ENCODE peak calls at places on chromosomes 1 and 21, in seven cellular contexts. Z is uterus, S is NB4, F is transverse colon, D is adrenal gland, O is Peyer's patch, J is body of pancreas. C is an unnamed sample.

GRCh38 chr1:57858740-57859139 is 434.9 kb upstream of the DAB1 start:
- DNase-seq in Z (no peak), S (no peak), F (no peak), D (no peak), O (no peak), J (no peak), C (no peak)

GRCh38 chr1:234896477-234897364 is 231.9 kb downstream of the TOMM20 start:
- DNase-seq in Z (no peak), S (no peak), F (no peak), D (no peak), O (no peak), J (no peak), C (no peak)

GRCh38 chr1:160205242-160205973 is at the start of gene PEA15:
- DNase-seq in Z (peak), S (peak), F (peak), D (peak), O (peak), J (peak), C (peak)

GRCh38 chr1:154276797-154277196 is 4.4 kb downstream of the HAX1 start:
- DNase-seq in Z (no peak), S (peak), F (no peak), D (no peak), O (no peak), J (no peak), C (peak)

GRCh38 chr1:168468042-168468809 is 75.6 kb downstream of the XCL2 start:
- DNase-seq in Z (no peak), S (no peak), F (no peak), D (no peak), O (no peak), J (no peak), C (no peak)

GRCh38 chr1:115559987-115560386 is 81.8 kb upstream of the VANGL1 start:
- DNase-seq in Z (no peak), S (no peak), F (no peak), D (no peak), O (no peak), J (no peak), C (no peak)

GRCh38 chr1:37055631-37056030 is 21.3 kb upstream of the GRIK3 start:
- DNase-seq in Z (no peak), S (no peak), F (no peak), D (no peak), O (no peak), J (no peak), C (no peak)

GRCh38 chr1:201436461-201436860 is 14.9 kb upstream of the TNNI1 start:
- DNase-seq in Z (no peak), S (no peak), F (no peak), D (no peak), O (no peak), J (no peak), C (no peak)

GRCh38 chr1:4171480-4172450 is 271.7 kb upstream of the C1orf174 start:
- DNase-seq in Z (no peak), S (no peak), F (no peak), D (peak), O (no peak), J (no peak), C (no peak)

GRCh38 chr1:32716312-32717126 is 13.9 kb upstream of the SYNC start:
- DNase-seq in Z (peak), S (peak), F (peak), D (peak), O (peak), J (peak), C (peak)

GRCh38 chr1:83787246-83787998 is 211.5 kb downstream of the TTLL7 start:
- DNase-seq in Z (no peak), S (no peak), F (no peak), D (no peak), O (no peak), J (no peak), C (no peak)

GRCh38 chr1:111669268-111669667 is 49.7 kb downstream of the RAP1A start:
- DNase-seq in Z (no peak), S (no peak), F (no peak), D (no peak), O (no peak), J (no peak), C (peak)

GRCh38 chr1:31799895-31800676 is 15.7 kb downstream of the SPOCD1 start:
- DNase-seq in Z (no peak), S (no peak), F (no peak), D (peak), O (peak), J (no peak), C (no peak)

GRCh38 chr1:183911285-183911684 is 106.4 kb downstream of the RGL1 start:
- DNase-seq in Z (no peak), S (peak), F (peak), D (no peak), O (no peak), J (no peak), C (no peak)

GRCh38 chr1:59716551-59717231 is 98.1 kb upstream of the HOOK1 start:
- DNase-seq in Z (no peak), S (no peak), F (no peak), D (no peak), O (no peak), J (no peak), C (no peak)

GRCh38 chr1:23546897-23547596 is 12.3 kb downstream of the ID3 start:
- DNase-seq in Z (no peak), S (no peak), F (no peak), D (no peak), O (no peak), J (no peak), C (no peak)

GRCh38 chr1:34547043-34547674 is 207.7 kb upstream of the GJB5 start:
- DNase-seq in Z (no peak), S (peak), F (no peak), D (no peak), O (no peak), J (no peak), C (no peak)

GRCh38 chr1:186498695-186499389 is 37.9 kb upstream of the PDC start:
- DNase-seq in Z (no peak), S (no peak), F (no peak), D (no peak), O (no peak), J (no peak), C (peak)

GRCh38 chr1:160166459-160166858 is 15.1 kb downstream of the ATP1A4 start:
- DNase-seq in Z (no peak), S (no peak), F (no peak), D (peak), O (no peak), J (no peak), C (no peak)

GRCh38 chr1:11692899-11693590 is 1.5 kb downstream of the DRAXIN start:
- DNase-seq in Z (no peak), S (peak), F (peak), D (peak), O (no peak), J (no peak), C (peak)

GRCh38 chr1:230905733-230906132 is 37.4 kb upstream of the C1orf198 start:
- DNase-seq in Z (no peak), S (no peak), F (no peak), D (no peak), O (no peak), J (no peak), C (no peak)

GRCh38 chr1:42739753-42740700 is at the start of gene CLDN19:
- DNase-seq in Z (no peak), S (no peak), F (no peak), D (no peak), O (no peak), J (no peak), C (no peak)

GRCh38 chr1:193448682-193449461 is 262.5 kb upstream of the B3GALT2 start:
- DNase-seq in Z (no peak), S (no peak), F (no peak), D (no peak), O (no peak), J (no peak), C (no peak)

GRCh38 chr1:102693345-102693744 is 415.0 kb downstream of the COL11A1 start:
- DNase-seq in Z (no peak), S (peak), F (no peak), D (no peak), O (no peak), J (no peak), C (no peak)

GRCh38 chr21:42532466-42533181 is 19.0 kb downstream of the SLC37A1 start:
- DNase-seq in Z (peak), S (no peak), F (peak), D (peak), O (peak), J (peak), C (no peak)

GRCh38 chr1:33312413-33312749 is 8.5 kb downstream of the A3GALT2 start:
- DNase-seq in Z (no peak), S (no peak), F (no peak), D (no peak), O (peak), J (no peak), C (no peak)

GRCh38 chr1:35857830-35858229 is 25.2 kb upstream of the AGO1 start:
- DNase-seq in Z (no peak), S (peak), F (no peak), D (peak), O (no peak), J (no peak), C (peak)

GRCh38 chr1:232543194-232543593 is 86.7 kb downstream of the SIPA1L2 start:
- DNase-seq in Z (no peak), S (no peak), F (no peak), D (no peak), O (no peak), J (no peak), C (no peak)

GRCh38 chr1:238139713-238140112 is 249.0 kb upstream of the ZP4 start:
- DNase-seq in Z (no peak), S (no peak), F (no peak), D (no peak), O (no peak), J (no peak), C (no peak)

GRCh38 chr1:223657978-223658377 is 7.5 kb downstream of the CAPN8 start:
- DNase-seq in Z (no peak), S (no peak), F (no peak), D (no peak), O (no peak), J (no peak), C (no peak)

GRCh38 chr1:56146449-56146848 is 432.9 kb downstream of the PLPP3 start:
- DNase-seq in Z (no peak), S (no peak), F (no peak), D (no peak), O (no peak), J (no peak), C (no peak)

GRCh38 chr1:83742446-83742845 is 256.5 kb downstream of the TTLL7 start:
- DNase-seq in Z (no peak), S (no peak), F (no peak), D (no peak), O (no peak), J (no peak), C (no peak)

GRCh38 chr1:32031578-32032286 is 18.1 kb downstream of the KHDRBS1 start:
- DNase-seq in Z (no peak), S (no peak), F (no peak), D (no peak), O (no peak), J (no peak), C (no peak)

GRCh38 chr1:225657462-225657989 is 4.6 kb upstream of the ENAH start:
- DNase-seq in Z (no peak), S (peak), F (no peak), D (no peak), O (no peak), J (no peak), C (no peak)

GRCh38 chr1:111139234-111139955 is 498 bp downstream of the DRAM2 start:
- DNase-seq in Z (no peak), S (peak), F (peak), D (peak), O (no peak), J (peak), C (peak)

GRCh38 chr1:111441573-111442192 is 7.4 kb downstream of the WDR77 start:
- DNase-seq in Z (no peak), S (peak), F (peak), D (no peak), O (no peak), J (peak), C (peak)

GRCh38 chr1:43550598-43551246 is 20.0 kb downstream of the PTPRF start:
- DNase-seq in Z (no peak), S (no peak), F (no peak), D (no peak), O (no peak), J (peak), C (no peak)

GRCh38 chr1:167221804-167222610 is 1.3 kb downstream of the POU2F1 start:
- DNase-seq in Z (peak), S (peak), F (peak), D (peak), O (peak), J (peak), C (peak)
- TF ChIP-seq POLR2A in Z (peak), S (peak), F (peak), D (peak), O (peak), J (peak), C (peak)

DNA sequence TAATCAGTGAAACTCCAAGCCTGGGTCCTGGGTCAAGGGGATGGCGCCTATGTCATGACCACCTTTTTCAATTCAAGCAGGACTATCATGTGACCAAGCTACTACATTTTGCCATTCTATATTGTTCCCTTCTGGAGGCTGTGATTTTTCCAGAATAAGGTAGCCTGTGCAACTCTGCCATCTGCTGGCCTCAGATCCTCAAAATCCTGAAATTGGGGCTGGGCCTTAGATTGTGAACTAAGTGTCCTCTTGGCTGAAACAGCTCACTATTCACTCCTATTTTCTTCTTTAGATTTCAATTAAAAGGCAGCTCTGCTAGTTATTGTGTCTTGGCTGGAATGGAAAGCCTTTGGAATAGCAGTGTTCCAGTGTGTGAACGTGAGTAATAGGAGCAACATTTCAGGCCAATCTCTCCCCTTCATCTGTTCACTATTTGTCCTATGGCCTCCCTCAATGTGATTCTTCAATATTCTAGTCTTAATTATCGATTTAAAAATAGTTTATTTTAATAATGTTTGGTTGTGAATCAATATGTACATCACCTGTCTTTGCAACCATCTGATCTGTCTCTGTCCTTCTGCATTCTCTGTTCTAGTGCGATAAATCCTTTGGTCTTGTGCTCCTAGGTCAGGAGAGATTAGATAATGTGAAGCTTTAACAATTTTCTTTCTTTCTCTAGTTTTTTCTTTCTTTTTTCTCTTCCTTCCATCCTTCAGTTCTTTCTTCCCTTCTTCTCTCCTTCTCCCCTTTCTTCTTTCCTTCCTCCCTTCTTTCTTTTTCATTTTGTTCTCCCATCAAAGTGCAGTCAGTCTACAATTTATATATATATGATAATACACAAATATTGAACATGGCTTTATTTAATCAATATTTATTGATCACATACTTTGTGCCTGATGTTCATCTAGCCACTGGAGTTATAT is 69.8 kb downstream of the CR1 start:
- DNase-seq in Z (no peak), S (peak), F (no peak), D (no peak), O (no peak), J (peak), C (peak)
- TF ChIP-seq POLR2A in Z (no peak), S (no peak), F (no peak), D (no peak), O (no peak), J (no peak), C (no peak)

DNA sequence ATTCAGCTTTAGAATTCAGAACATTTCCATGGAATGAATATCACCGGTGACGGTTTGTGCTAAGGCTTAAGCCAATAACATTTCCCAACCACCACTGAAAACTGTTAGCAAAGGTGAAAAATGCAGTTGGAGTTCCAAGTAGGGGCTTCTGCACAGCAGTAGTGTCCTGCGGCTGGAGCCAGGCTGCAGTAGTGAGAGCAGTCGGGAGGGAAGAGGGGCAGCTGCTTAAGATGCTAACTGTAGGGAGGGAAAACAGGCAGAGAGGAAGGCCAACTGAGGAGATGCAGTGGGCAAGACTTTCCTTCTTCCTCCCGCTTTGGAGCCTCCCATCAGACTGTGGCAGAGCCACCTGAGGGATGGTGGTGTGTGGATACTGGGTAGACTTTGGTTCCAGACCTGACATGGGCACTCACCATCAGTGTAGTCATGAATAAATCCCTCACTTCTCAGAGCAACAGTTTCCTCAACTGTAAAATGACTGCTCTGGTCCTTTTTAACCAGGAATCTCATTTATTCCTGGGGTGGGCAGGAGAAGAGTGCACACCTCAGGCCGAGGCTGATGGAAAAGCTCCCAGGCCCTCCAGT is 3.2 kb downstream of the F3 start:
- DNase-seq in Z (no peak), S (no peak), F (no peak), D (no peak), O (no peak), J (no peak), C (no peak)
- TF ChIP-seq POLR2A in Z (no peak), S (no peak), F (no peak), D (no peak), O (no peak), J (no peak), C (no peak)

DNA sequence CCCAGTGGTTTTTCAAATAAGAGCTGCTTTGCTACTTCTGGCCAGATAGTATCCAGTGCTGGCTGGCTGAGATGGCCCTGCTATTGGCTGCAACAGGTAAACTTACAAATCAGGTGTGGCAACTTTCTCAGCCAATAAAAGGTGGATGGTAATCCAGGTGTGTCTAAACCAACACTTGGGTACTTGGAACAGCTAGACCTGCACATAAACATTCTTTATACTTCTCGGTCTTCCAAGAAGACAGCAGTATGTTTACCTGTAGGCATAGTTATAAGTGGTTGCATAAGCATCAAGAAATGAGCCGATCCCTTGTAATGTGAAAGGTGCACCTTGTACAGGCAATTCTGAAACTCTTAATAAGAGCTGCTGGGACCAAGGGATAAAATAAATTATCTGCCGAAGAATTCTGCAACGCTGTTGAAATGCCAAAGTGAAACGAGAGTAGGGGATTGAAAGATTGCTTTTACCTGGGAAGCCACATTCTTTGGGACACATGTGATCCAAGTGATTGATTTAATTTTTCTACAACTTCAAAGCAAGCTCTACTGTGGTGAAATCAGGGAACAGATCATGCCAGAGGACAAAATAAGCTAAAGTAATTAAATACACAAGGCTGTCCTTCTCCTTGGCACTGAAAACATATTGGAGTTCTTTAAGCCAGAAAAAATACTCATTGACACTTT is at the start of gene CLDN8:
- DNase-seq in Z (no peak), S (no peak), F (peak), D (no peak), O (no peak), J (peak), C (no peak)
- TF ChIP-seq POLR2A in Z (no peak), S (no peak), F (peak), D (no peak), O (no peak), J (no peak), C (no peak)

DNA sequence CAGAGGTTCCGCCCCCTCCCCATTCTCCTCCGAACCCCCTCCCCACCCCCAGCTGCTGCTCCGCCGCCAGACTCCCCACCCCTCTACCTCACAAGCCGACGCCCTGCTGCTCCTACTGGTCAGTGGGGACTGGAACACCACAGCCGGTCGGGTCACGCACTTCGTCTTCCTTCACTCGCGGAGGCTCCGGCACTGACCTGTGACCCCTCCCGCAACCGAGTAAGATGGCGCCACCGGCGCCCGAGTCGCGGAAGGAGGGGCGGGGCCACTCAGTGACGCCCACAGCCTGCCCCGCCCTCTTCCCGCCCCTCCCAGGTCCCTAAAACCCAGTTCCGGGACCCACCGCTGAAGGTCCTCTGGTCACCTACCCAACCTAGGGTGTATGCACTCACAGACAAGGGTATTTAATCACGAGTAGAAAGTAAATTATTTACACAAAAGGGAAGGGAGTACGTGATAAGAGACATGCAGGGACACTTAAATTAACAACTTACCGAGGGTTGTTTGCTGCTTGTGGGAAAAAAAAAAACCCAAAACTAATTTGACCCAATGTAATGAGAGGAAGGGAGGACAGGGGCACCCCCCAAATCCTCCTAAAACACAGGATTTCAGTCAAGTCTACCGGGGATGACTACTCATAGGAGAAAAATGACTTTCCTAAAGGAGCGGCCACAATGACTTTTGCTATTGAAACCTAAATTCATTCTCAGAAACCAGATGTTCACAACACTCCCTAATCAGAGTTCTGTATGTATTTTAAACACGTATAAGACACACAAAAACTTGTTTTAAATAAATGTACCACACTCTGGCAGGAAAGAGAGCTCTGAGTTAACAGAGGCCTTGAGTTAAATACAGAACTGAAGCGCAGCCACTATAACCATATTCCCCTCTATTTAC is at the start of gene RIT1:
- DNase-seq in Z (peak), S (peak), F (peak), D (peak), O (peak), J (peak), C (peak)
- TF ChIP-seq POLR2A in Z (peak), S (peak), F (peak), D (peak), O (peak), J (no peak), C (peak)

GRCh38 chr21:43926196-43926595 is 61.2 kb downstream of the AGPAT3 start:
- DNase-seq in Z (no peak), S (no peak), F (no peak), D (no peak), O (no peak), J (no peak), C (no peak)
- TF ChIP-seq POLR2A in Z (no peak), S (no peak), F (no peak), D (no peak), O (no peak), J (no peak), C (no peak)

C was measured in erythroblast.